ENCODE peak calls at places on chromosomes 12 and 14, in six cellular contexts. One of them, this sample, is unnamed.

GRCh38 chr14:31950760-31951637 is 126.1 kb upstream of the ARHGAP5 start:
- DNase-seq in T-helper 1 cell: no peak
- DNase-seq in A172: peak
- DNase-seq in gastrocnemius medialis: no peak
- DNase-seq in cardiac muscle cell: peak
- DNase-seq in neural crest cell: peak
- DNase-seq in this sample: no peak

GRCh38 chr14:81400852-81401251 is 728 bp upstream of the STON2 start:
- DNase-seq in T-helper 1 cell: no peak
- DNase-seq in A172: peak
- DNase-seq in gastrocnemius medialis: peak
- DNase-seq in cardiac muscle cell: peak
- DNase-seq in neural crest cell: no peak
- DNase-seq in this sample: no peak

GRCh38 chr12:5439788-5440300 is 7.9 kb downstream of the NTF3 start:
- DNase-seq in T-helper 1 cell: no peak
- DNase-seq in A172: no peak
- DNase-seq in gastrocnemius medialis: no peak
- DNase-seq in cardiac muscle cell: no peak
- DNase-seq in neural crest cell: no peak
- DNase-seq in this sample: no peak

GRCh38 chr12:23093488-23093887 is 468.5 kb downstream of the ETNK1 start:
- DNase-seq in T-helper 1 cell: no peak
- DNase-seq in A172: no peak
- DNase-seq in gastrocnemius medialis: no peak
- DNase-seq in cardiac muscle cell: no peak
- DNase-seq in neural crest cell: no peak
- DNase-seq in this sample: no peak

GRCh38 chr12:54206807-54207206 is 18.0 kb upstream of the SMUG1 start:
- DNase-seq in T-helper 1 cell: no peak
- DNase-seq in A172: no peak
- DNase-seq in gastrocnemius medialis: no peak
- DNase-seq in cardiac muscle cell: no peak
- DNase-seq in neural crest cell: no peak
- DNase-seq in this sample: no peak

GRCh38 chr14:30759172-30760125 is 114.9 kb upstream of the COCH start:
- DNase-seq in T-helper 1 cell: no peak
- DNase-seq in A172: no peak
- DNase-seq in gastrocnemius medialis: no peak
- DNase-seq in cardiac muscle cell: no peak
- DNase-seq in neural crest cell: no peak
- DNase-seq in this sample: no peak

GRCh38 chr12:125181107-125181506 is 115.9 kb downstream of the AACS start:
- DNase-seq in T-helper 1 cell: no peak
- DNase-seq in A172: no peak
- DNase-seq in gastrocnemius medialis: no peak
- DNase-seq in cardiac muscle cell: no peak
- DNase-seq in neural crest cell: no peak
- DNase-seq in this sample: no peak

GRCh38 chr14:50397461-50398196 is 948 bp upstream of the CDKL1 start:
- DNase-seq in T-helper 1 cell: no peak
- DNase-seq in A172: peak
- DNase-seq in gastrocnemius medialis: peak
- DNase-seq in cardiac muscle cell: no peak
- DNase-seq in neural crest cell: peak
- DNase-seq in this sample: no peak

GRCh38 chr14:104116544-104117340 is 21.6 kb upstream of the KIF26A start:
- DNase-seq in T-helper 1 cell: peak
- DNase-seq in A172: no peak
- DNase-seq in gastrocnemius medialis: no peak
- DNase-seq in cardiac muscle cell: no peak
- DNase-seq in neural crest cell: no peak
- DNase-seq in this sample: no peak

GRCh38 chr12:47818701-47819543 is 781 bp downstream of the HDAC7 start:
- DNase-seq in T-helper 1 cell: peak
- DNase-seq in A172: peak
- DNase-seq in gastrocnemius medialis: no peak
- DNase-seq in cardiac muscle cell: no peak
- DNase-seq in neural crest cell: peak
- DNase-seq in this sample: no peak

GRCh38 chr14:39374846-39375245 is 57.4 kb downstream of the FBXO33 start:
- DNase-seq in T-helper 1 cell: no peak
- DNase-seq in A172: peak
- DNase-seq in gastrocnemius medialis: no peak
- DNase-seq in cardiac muscle cell: peak
- DNase-seq in neural crest cell: no peak
- DNase-seq in this sample: no peak

GRCh38 chr12:122399254-122399591 is 23.2 kb downstream of the CLIP1 start:
- DNase-seq in T-helper 1 cell: no peak
- DNase-seq in A172: no peak
- DNase-seq in gastrocnemius medialis: no peak
- DNase-seq in cardiac muscle cell: no peak
- DNase-seq in neural crest cell: no peak
- DNase-seq in this sample: no peak

GRCh38 chr12:124764451-124764850 is 99.2 kb downstream of the SCARB1 start:
- DNase-seq in T-helper 1 cell: no peak
- DNase-seq in A172: peak
- DNase-seq in gastrocnemius medialis: no peak
- DNase-seq in cardiac muscle cell: peak
- DNase-seq in neural crest cell: peak
- DNase-seq in this sample: no peak

GRCh38 chr12:106114084-106115068 is 24.4 kb downstream of the NUAK1 start:
- DNase-seq in T-helper 1 cell: no peak
- DNase-seq in A172: peak
- DNase-seq in gastrocnemius medialis: peak
- DNase-seq in cardiac muscle cell: no peak
- DNase-seq in neural crest cell: no peak
- DNase-seq in this sample: no peak

GRCh38 chr12:69068431-69068830 is 135.5 kb upstream of the CPM start:
- DNase-seq in T-helper 1 cell: no peak
- DNase-seq in A172: peak
- DNase-seq in gastrocnemius medialis: no peak
- DNase-seq in cardiac muscle cell: peak
- DNase-seq in neural crest cell: no peak
- DNase-seq in this sample: no peak

GRCh38 chr14:33184587-33184986 is 245.9 kb downstream of the NPAS3 start:
- DNase-seq in T-helper 1 cell: no peak
- DNase-seq in A172: peak
- DNase-seq in gastrocnemius medialis: no peak
- DNase-seq in cardiac muscle cell: peak
- DNase-seq in neural crest cell: no peak
- DNase-seq in this sample: no peak

GRCh38 chr12:51070004-51070403 is 13.4 kb downstream of the CSRNP2 start:
- DNase-seq in T-helper 1 cell: no peak
- DNase-seq in A172: no peak
- DNase-seq in gastrocnemius medialis: peak
- DNase-seq in cardiac muscle cell: peak
- DNase-seq in neural crest cell: no peak
- DNase-seq in this sample: no peak

GRCh38 chr14:55914771-55915170 is 203.4 kb upstream of the PELI2 start:
- DNase-seq in T-helper 1 cell: no peak
- DNase-seq in A172: no peak
- DNase-seq in gastrocnemius medialis: no peak
- DNase-seq in cardiac muscle cell: peak
- DNase-seq in neural crest cell: no peak
- DNase-seq in this sample: no peak

GRCh38 chr12:65999564-66000280 is 130.8 kb downstream of the LLPH start:
- DNase-seq in T-helper 1 cell: no peak
- DNase-seq in A172: peak
- DNase-seq in gastrocnemius medialis: no peak
- DNase-seq in cardiac muscle cell: peak
- DNase-seq in neural crest cell: no peak
- DNase-seq in this sample: no peak

GRCh38 chr14:74826574-74826973 is 49.4 kb downstream of the PROX2 start:
- DNase-seq in T-helper 1 cell: no peak
- DNase-seq in A172: no peak
- DNase-seq in gastrocnemius medialis: no peak
- DNase-seq in cardiac muscle cell: no peak
- DNase-seq in neural crest cell: no peak
- DNase-seq in this sample: no peak

GRCh38 chr14:76056128-76056527 is 70.6 kb downstream of the IFT43 start:
- DNase-seq in T-helper 1 cell: no peak
- DNase-seq in A172: no peak
- DNase-seq in gastrocnemius medialis: no peak
- DNase-seq in cardiac muscle cell: peak
- DNase-seq in neural crest cell: no peak
- DNase-seq in this sample: no peak

GRCh38 chr14:100528962-100529560 is 58.2 kb downstream of the BEGAIN start:
- DNase-seq in T-helper 1 cell: no peak
- DNase-seq in A172: no peak
- DNase-seq in gastrocnemius medialis: no peak
- DNase-seq in cardiac muscle cell: no peak
- DNase-seq in neural crest cell: no peak
- DNase-seq in this sample: no peak

GRCh38 chr12:117361312-117361670 is at the start of gene NOS1:
- DNase-seq in T-helper 1 cell: no peak
- DNase-seq in A172: no peak
- DNase-seq in gastrocnemius medialis: no peak
- DNase-seq in cardiac muscle cell: no peak
- DNase-seq in neural crest cell: no peak
- DNase-seq in this sample: no peak

GRCh38 chr12:122917508-122918227 is 21.7 kb upstream of the VPS37B start:
- DNase-seq in T-helper 1 cell: no peak
- DNase-seq in A172: peak
- DNase-seq in gastrocnemius medialis: peak
- DNase-seq in cardiac muscle cell: peak
- DNase-seq in neural crest cell: no peak
- DNase-seq in this sample: no peak

This sample was measured in coronary artery.